ENCODE peak calls at places on chromosome 2, in five cellular contexts. X is G401, H is uterus, F is fibroblast of lung, L is T-helper 1 cell. Y is an unnamed sample.

GRCh38 chr2:122539920-122540319 is 784.5 kb downstream of the TSN start:
- DNase-seq in X (no peak), H (no peak), F (no peak), L (no peak), Y (no peak)

GRCh38 chr2:171248205-171248662 is 87.5 kb upstream of the TLK1 start:
- DNase-seq in X (no peak), H (no peak), F (no peak), L (peak), Y (no peak)

GRCh38 chr2:37585982-37586621 is 85.3 kb downstream of the CDC42EP3 start:
- DNase-seq in X (no peak), H (peak), F (peak), L (peak), Y (peak)

GRCh38 chr2:241031436-241032165 is 33.2 kb downstream of the SNED1 start:
- DNase-seq in X (no peak), H (no peak), F (no peak), L (no peak), Y (no peak)

GRCh38 chr2:120383191-120383590 is 37.3 kb downstream of the INHBB start:
- DNase-seq in X (no peak), H (no peak), F (no peak), L (no peak), Y (no peak)

GRCh38 chr2:168703926-168704325 is 98.5 kb upstream of the NOSTRIN start:
- DNase-seq in X (no peak), H (no peak), F (no peak), L (no peak), Y (no peak)

GRCh38 chr2:208142255-208142924 is 3.6 kb downstream of the CRYGB start:
- DNase-seq in X (no peak), H (no peak), F (peak), L (no peak), Y (no peak)

GRCh38 chr2:176931588-176932563 is 280.7 kb upstream of the HNRNPA3 start:
- DNase-seq in X (no peak), H (no peak), F (peak), L (no peak), Y (no peak)

GRCh38 chr2:177348090-177348489 is 44.5 kb upstream of the AGPS start:
- DNase-seq in X (no peak), H (no peak), F (no peak), L (no peak), Y (no peak)

GRCh38 chr2:216551669-216552068 is 53.0 kb downstream of the RPL37A start:
- DNase-seq in X (no peak), H (no peak), F (no peak), L (no peak), Y (no peak)

GRCh38 chr2:98280376-98281102 is 65.7 kb upstream of the CNGA3 start:
- DNase-seq in X (no peak), H (no peak), F (no peak), L (no peak), Y (no peak)

GRCh38 chr2:126510960-126511359 is 145.0 kb upstream of the GYPC start:
- DNase-seq in X (no peak), H (no peak), F (no peak), L (no peak), Y (no peak)

GRCh38 chr2:102764083-102764482 is 2.3 kb downstream of the TMEM182 start:
- DNase-seq in X (no peak), H (no peak), F (peak), L (no peak), Y (no peak)

GRCh38 chr2:168559187-168559586 is 103.1 kb downstream of the CERS6 start:
- DNase-seq in X (no peak), H (no peak), F (peak), L (no peak), Y (peak)

GRCh38 chr2:8329660-8330622 is 351.9 kb upstream of the ID2 start:
- DNase-seq in X (no peak), H (no peak), F (no peak), L (no peak), Y (no peak)

GRCh38 chr2:231709981-231710750 is 1.8 kb downstream of the PTMA start:
- DNase-seq in X (peak), H (peak), F (peak), L (peak), Y (peak)

GRCh38 chr2:62736899-62737559 is 31.5 kb downstream of the EHBP1 start:
- DNase-seq in X (no peak), H (no peak), F (no peak), L (no peak), Y (no peak)

GRCh38 chr2:61125798-61126197 is 36.2 kb upstream of the C2orf74 start:
- DNase-seq in X (no peak), H (no peak), F (no peak), L (no peak), Y (no peak)

GRCh38 chr2:218908721-218909619 is 28.3 kb downstream of the WNT10A start:
- DNase-seq in X (peak), H (peak), F (peak), L (peak), Y (peak)

GRCh38 chr2:99140056-99140859 is 1.2 kb upstream of the C2orf15 start:
- DNase-seq in X (peak), H (no peak), F (no peak), L (no peak), Y (no peak)

GRCh38 chr2:27588308-27588707 is 5.5 kb downstream of the ZNF512 start:
- DNase-seq in X (no peak), H (no peak), F (no peak), L (no peak), Y (no peak)

GRCh38 chr2:584863-585823 is 92.1 kb downstream of the TMEM18 start:
- DNase-seq in X (no peak), H (peak), F (no peak), L (peak), Y (no peak)

Y was measured in gastrocnemius medialis.